ENCODE peak calls at places on chromosomes 3 and 15, in six cellular contexts. H is mammary epithelial cell; O is left lung; J is CD4-positive, CD25-positive, alpha-beta regulatory T cell; U is right lobe of liver; C is DND-41. S is an unnamed sample. For H3K4me1, the result is how much of the 10 kb centered on the place peaks cover.

GRCh38 chr3:139297588-139298311 is 46.1 kb upstream of the MRPS22 start:
- DNase-seq in O (no peak), C (no peak), H (no peak), J (no peak), U (peak), S (peak)

GRCh38 chr15:68082735-68083134 is 28.6 kb downstream of the PIAS1 start:
- DNase-seq in H (no peak), O (no peak), C (no peak), J (no peak), U (no peak), S (no peak)

GRCh38 chr15:98344591-98344990 is 303.7 kb upstream of the IGF1R start:
- DNase-seq in O (no peak), H (no peak), U (no peak), C (no peak), J (no peak), S (no peak)

GRCh38 chr3:107690522-107691138 is 167.9 kb downstream of the BBX start:
- DNase-seq in H (peak), O (no peak), U (no peak), J (peak), C (no peak), S (no peak)

GRCh38 chr3:58577269-58577821 is at the start of gene FAM107A:
- DNase-seq in C (no peak), O (no peak), H (no peak), U (no peak), J (no peak), S (no peak)

GRCh38 chr3:72767927-72768880 is 80.0 kb downstream of the SHQ1 start:
- DNase-seq in J (no peak), H (no peak), O (no peak), U (no peak), C (no peak), S (no peak)

GRCh38 chr15:39506146-39506545 is 74.7 kb upstream of the THBS1 start:
- DNase-seq in J (no peak), O (no peak), C (no peak), U (no peak), H (peak), S (no peak)

GRCh38 chr3:15271785-15272381 is 60.5 kb downstream of the SH3BP5 start:
- DNase-seq in H (no peak), O (peak), C (peak), J (peak), U (peak), S (peak)

GRCh38 chr3:160378331-160379109 is 20.5 kb downstream of the IFT80 start:
- DNase-seq in O (no peak), J (no peak), C (no peak), H (peak), U (no peak), S (no peak)

GRCh38 chr3:138848696-138849095 is 14.0 kb upstream of the PIK3CB start:
- DNase-seq in H (no peak), U (no peak), J (no peak), C (no peak), O (no peak), S (peak)

GRCh38 chr3:64158334-64158733 is 66.9 kb downstream of the PRICKLE2 start:
- DNase-seq in J (no peak), U (no peak), O (no peak), H (no peak), C (no peak), S (no peak)

GRCh38 chr3:133934073-133934970 is 38.6 kb upstream of the RAB6B start:
- DNase-seq in U (no peak), C (no peak), H (no peak), J (no peak), O (no peak), S (no peak)

GRCh38 chr15:73464602-73465001 is 21.6 kb downstream of the REC114 start:
- DNase-seq in J (peak), O (no peak), U (no peak), C (no peak), H (no peak), S (no peak)

GRCh38 chr3:31091748-31092147 is 197.3 kb upstream of the GADL1 start:
- DNase-seq in J (no peak), H (no peak), U (no peak), O (no peak), C (no peak), S (no peak)

GRCh38 chr3:13564751-13565560 is 16.0 kb downstream of the FBLN2 start:
- DNase-seq in H (no peak), C (peak), O (no peak), J (no peak), U (no peak), S (no peak)

GRCh38 chr3:79115458-79115857 is 652.3 kb downstream of the ROBO1 start:
- DNase-seq in C (no peak), O (no peak), J (no peak), U (no peak), H (no peak), S (no peak)
- H3K4me3 ChIP-seq in C (no peak), O (no peak), J (no peak), U (no peak), H (no peak), S (no peak)

GRCh38 chr3:172177803-172178316 is 138.5 kb downstream of the FNDC3B start:
- DNase-seq in U (no peak), H (no peak), C (no peak), J (no peak), O (no peak), S (no peak)
- H3K4me1 ChIP-seq in U (half or more), H (under half), C (under half), J (under half), O (half or more), S (under half)

GRCh38 chr3:177445591-177445990 is 248.3 kb upstream of the TBL1XR1 start:
- DNase-seq in C (no peak), O (no peak), U (no peak), J (no peak), H (no peak), S (no peak)
- H3K27ac ChIP-seq in C (no peak), O (no peak), U (no peak), J (no peak), H (no peak), S (no peak)

GRCh38 chr15:85581495-85581894 is 201.1 kb downstream of the AKAP13 start:
- DNase-seq in O (peak), J (peak), U (peak), C (peak), H (no peak), S (peak)
- H3K4me3 ChIP-seq in O (no peak), J (peak), U (peak), C (peak), H (no peak), S (no peak)

DNA sequence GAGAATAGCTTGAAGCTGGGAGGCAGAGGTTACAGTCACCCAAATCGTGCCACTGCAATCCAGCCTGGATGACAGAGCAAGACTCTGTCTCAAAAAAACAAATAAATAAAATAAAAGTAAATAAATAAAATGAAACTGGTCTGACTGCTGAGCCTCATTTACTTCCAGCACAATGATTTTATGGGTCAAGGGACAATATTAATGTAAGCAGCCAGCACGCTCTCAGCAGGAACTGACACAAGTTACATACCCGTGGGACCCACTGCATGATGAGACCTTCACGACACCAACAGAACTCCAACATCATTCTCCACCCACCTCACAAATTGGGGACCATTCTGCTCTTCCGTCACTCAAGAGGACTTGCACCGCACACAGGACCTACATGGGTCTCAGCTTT is 230.3 kb downstream of the MAGI1 start:
- DNase-seq in H (no peak), C (no peak), J (no peak), U (no peak), O (no peak), S (no peak)
- H3K4me1 ChIP-seq in H (under half), C (under half), J (under half), U (under half), O (under half), S (under half)

DNA sequence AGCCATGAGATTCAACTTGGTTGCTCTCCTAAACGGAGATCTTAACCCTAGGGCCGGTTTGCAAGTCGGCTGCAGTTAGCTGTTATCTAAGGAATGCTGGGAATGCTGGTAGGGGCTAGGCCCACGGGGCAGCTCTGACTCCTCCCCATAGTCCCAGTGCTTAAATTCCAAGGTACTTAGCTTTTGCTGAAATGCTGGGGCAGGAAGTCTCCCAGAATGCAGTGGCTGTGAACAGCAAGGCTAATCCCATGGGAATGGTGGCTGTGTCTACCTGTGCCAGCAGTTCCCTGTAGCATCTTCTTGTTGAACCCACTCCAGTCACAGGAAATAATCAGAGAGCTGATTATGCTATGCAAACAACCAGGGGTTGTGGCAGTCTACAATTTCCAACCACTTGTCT is 102.5 kb upstream of the TJP1 start:
- DNase-seq in H (peak), C (no peak), J (no peak), U (no peak), O (no peak), S (peak)
- H3K27ac ChIP-seq in H (peak), C (no peak), J (no peak), U (no peak), O (peak), S (no peak)

GRCh38 chr3:45032113-45032512 is 6.0 kb downstream of the CLEC3B start:
- DNase-seq in C (no peak), J (no peak), U (no peak), H (no peak), O (no peak), S (no peak)

GRCh38 chr3:45034612-45035252 is 8.6 kb downstream of the CLEC3B start:
- DNase-seq in C (peak), J (peak), O (peak), U (peak), H (no peak), S (peak)

GRCh38 chr3:45033799-45034198 is 7.7 kb downstream of the CLEC3B start:
- DNase-seq in J (no peak), U (no peak), C (no peak), H (no peak), O (no peak), S (peak)

GRCh38 chr3:45038096-45038455 is 12.0 kb downstream of the CLEC3B start:
- DNase-seq in C (no peak), O (no peak), H (peak), J (no peak), U (no peak), S (no peak)

GRCh38 chr3:45035441-45036301 is 9.6 kb downstream of the CLEC3B start:
- DNase-seq in C (no peak), U (peak), H (no peak), O (peak), J (peak), S (peak)
- H3K4me3 ChIP-seq in C (no peak), U (peak), H (no peak), O (peak), J (no peak), S (no peak)

GRCh38 chr3:149577801-149578200 is 80.0 kb downstream of the WWTR1 start:
- DNase-seq in C (no peak), J (no peak), O (no peak), U (no peak), H (no peak), S (no peak)
- H3K4me1 ChIP-seq in C (under half), J (under half), O (half or more), U (under half), H (half or more), S (under half)

GRCh38 chr3:11186771-11187170 is 32.5 kb downstream of the HRH1 start:
- DNase-seq in H (no peak), O (no peak), C (no peak), U (no peak), J (no peak), S (no peak)

GRCh38 chr3:11187678-11188077 is 33.4 kb downstream of the HRH1 start:
- DNase-seq in H (no peak), O (no peak), C (no peak), J (no peak), U (no peak), S (no peak)

GRCh38 chr3:11185144-11185543 is 30.9 kb downstream of the HRH1 start:
- DNase-seq in H (no peak), J (no peak), U (no peak), C (no peak), O (no peak), S (no peak)

GRCh38 chr3:11186318-11186692 is 32.0 kb downstream of the HRH1 start:
- DNase-seq in J (no peak), C (no peak), H (no peak), U (no peak), O (no peak), S (no peak)

DNA sequence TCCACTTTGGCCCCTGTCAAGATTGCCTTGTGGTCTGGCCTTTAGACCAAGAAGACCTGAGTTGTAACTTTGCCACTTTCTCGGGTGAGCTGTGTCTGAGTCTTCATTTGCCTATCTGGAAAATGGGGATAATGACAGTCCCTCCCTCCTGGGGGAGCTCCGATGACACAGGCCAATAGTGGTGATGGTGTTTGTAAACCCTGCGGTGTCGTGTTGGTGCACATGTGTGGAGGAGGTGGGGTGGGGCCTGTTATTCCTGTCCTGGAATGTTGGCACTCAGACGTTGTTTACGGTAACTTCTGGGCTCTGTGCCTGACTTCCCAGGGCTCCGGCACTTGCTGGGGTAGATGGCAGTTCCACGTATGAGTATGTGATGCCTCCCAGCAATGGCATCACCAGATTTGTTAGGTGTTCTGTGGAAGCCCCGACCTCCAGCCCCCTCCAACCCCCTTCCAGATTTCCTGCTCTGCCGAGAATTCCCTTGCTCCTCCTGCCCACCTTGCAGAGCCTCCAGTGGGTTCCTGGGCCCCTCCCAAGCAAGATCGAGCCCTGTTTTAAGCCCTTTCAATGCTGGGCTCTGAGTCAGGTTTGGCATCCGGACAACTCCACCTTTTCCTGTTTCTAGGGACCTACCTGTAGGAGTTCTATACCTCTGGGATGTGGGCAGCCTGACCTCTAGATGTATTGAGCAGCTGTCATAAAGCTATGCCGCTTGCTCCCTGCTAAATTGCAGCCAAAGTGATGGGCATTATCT is 31.4 kb downstream of the HRH1 start:
- DNase-seq in H (peak), C (no peak), O (peak), J (no peak), U (peak), S (peak)
- H3K27ac ChIP-seq in H (peak), C (no peak), O (peak), J (no peak), U (no peak), S (peak)

GRCh38 chr15:69604050-69604378 is 151.4 kb downstream of the RPLP1 start:
- DNase-seq in U (no peak), J (no peak), C (no peak), H (peak), O (no peak), S (no peak)
- H3K4me3 ChIP-seq in U (no peak), J (no peak), C (no peak), H (no peak), O (no peak), S (no peak)